ENCODE peak calls at places on chromosomes 6 and 20, in ten cellular contexts. L is effector CD4-positive, alpha-beta T cell; A is lower lobe of right lung; Q is germinal center; Y is PC-3; F is C1 segment of cervical spinal cord; N is HCEC 1CT; T is small intestine; X is stimulated activated naive CD8-positive, alpha-beta T cell treated with anti-CD3 and anti-CD28 coated beads, Interleukin-15, amount 100 ng/mL, for 72 hours; E is LoVo. M is an unnamed sample.

GRCh38 chr6:52590634-52590985 is 13.8 kb upstream of the TRAM2 start:
- DNase-seq in L (no peak), A (no peak), Q (no peak), Y (no peak), F (no peak), N (peak), T (no peak), X (no peak), E (no peak), M (no peak)

GRCh38 chr6:137571854-137572253 is 77.7 kb upstream of the OLIG3 start:
- DNase-seq in L (peak), A (no peak), Q (peak), Y (peak), F (no peak), N (no peak), T (peak), X (peak), E (peak), M (peak)

GRCh38 chr6:113211185-113211584 is 646.0 kb upstream of the MARCKS start:
- DNase-seq in L (no peak), A (no peak), Q (no peak), Y (no peak), F (no peak), N (no peak), T (no peak), X (no peak), E (no peak), M (no peak)

GRCh38 chr6:20681243-20681684 is 147.0 kb downstream of the CDKAL1 start:
- DNase-seq in L (no peak), A (no peak), Q (no peak), Y (no peak), F (no peak), N (no peak), T (no peak), X (no peak), E (no peak), M (no peak)

GRCh38 chr6:39051399-39052122 is 3.0 kb downstream of the GLP1R start:
- DNase-seq in L (no peak), A (no peak), Q (no peak), Y (peak), F (no peak), N (no peak), T (no peak), X (no peak), E (no peak), M (no peak)

GRCh38 chr6:120077489-120077888 is 727.9 kb upstream of the MAN1A1 start:
- DNase-seq in L (no peak), A (no peak), Q (no peak), Y (peak), F (no peak), N (no peak), T (no peak), X (no peak), E (peak), M (peak)

GRCh38 chr20:5434116-5434515 is 117.4 kb upstream of the PROKR2 start:
- DNase-seq in L (no peak), A (no peak), Q (no peak), Y (no peak), F (no peak), N (no peak), T (no peak), X (no peak), E (no peak), M (no peak)

GRCh38 chr20:38883981-38884733 is 42.1 kb upstream of the FAM83D start:
- DNase-seq in L (no peak), A (no peak), Q (no peak), Y (no peak), F (no peak), N (no peak), T (no peak), X (no peak), E (no peak), M (no peak)

GRCh38 chr20:21490105-21490504 is 23.8 kb downstream of the NKX2-2 start:
- DNase-seq in L (no peak), A (no peak), Q (no peak), Y (peak), F (no peak), N (peak), T (no peak), X (no peak), E (no peak), M (peak)

GRCh38 chr6:29629571-29629970 is 3.4 kb downstream of the GABBR1 start:
- DNase-seq in L (no peak), A (no peak), Q (no peak), Y (no peak), F (no peak), N (no peak), T (no peak), X (no peak), E (no peak), M (no peak)

GRCh38 chr20:64107736-64108457 is 532 bp upstream of the NPBWR2 start:
- DNase-seq in L (no peak), A (peak), Q (peak), Y (no peak), F (no peak), N (no peak), T (no peak), X (no peak), E (no peak), M (no peak)

GRCh38 chr6:142845624-142846458 is 99.1 kb downstream of the HIVEP2 start:
- DNase-seq in L (peak), A (peak), Q (peak), Y (peak), F (peak), N (peak), T (peak), X (peak), E (peak), M (peak)

GRCh38 chr6:12170351-12171079 is 119.6 kb upstream of the EDN1 start:
- DNase-seq in L (no peak), A (no peak), Q (no peak), Y (no peak), F (no peak), N (no peak), T (no peak), X (no peak), E (no peak), M (no peak)

GRCh38 chr20:45998337-45998736 is 10.4 kb upstream of the MMP9 start:
- DNase-seq in L (no peak), A (peak), Q (no peak), Y (no peak), F (peak), N (no peak), T (no peak), X (no peak), E (no peak), M (no peak)

GRCh38 chr20:46027245-46027853 is 1.7 kb upstream of the SLC12A5 start:
- DNase-seq in L (peak), A (no peak), Q (peak), Y (peak), F (no peak), N (no peak), T (no peak), X (no peak), E (peak), M (peak)

GRCh38 chr20:4040283-4041179 is 25.2 kb upstream of the RNF24 start:
- DNase-seq in L (no peak), A (peak), Q (no peak), Y (peak), F (no peak), N (no peak), T (peak), X (no peak), E (no peak), M (peak)

GRCh38 chr6:27031302-27031701 is 216.2 kb upstream of the PRSS16 start:
- DNase-seq in L (no peak), A (no peak), Q (no peak), Y (peak), F (no peak), N (no peak), T (no peak), X (no peak), E (no peak), M (no peak)

GRCh38 chr6:126743051-126743450 is 375.4 kb upstream of the RSPO3 start:
- DNase-seq in L (no peak), A (no peak), Q (no peak), Y (no peak), F (no peak), N (no peak), T (no peak), X (no peak), E (no peak), M (no peak)

GRCh38 chr6:1296542-1296941 is 15.4 kb upstream of the FOXQ1 start:
- DNase-seq in L (no peak), A (no peak), Q (no peak), Y (peak), F (no peak), N (peak), T (no peak), X (no peak), E (no peak), M (peak)

GRCh38 chr20:50034567-50035170 is 51.9 kb downstream of the SNAI1 start:
- DNase-seq in L (no peak), A (no peak), Q (no peak), Y (peak), F (no peak), N (no peak), T (no peak), X (no peak), E (no peak), M (peak)

GRCh38 chr20:23193985-23194384 is 107.9 kb upstream of the CD93 start:
- DNase-seq in L (no peak), A (no peak), Q (no peak), Y (no peak), F (no peak), N (no peak), T (no peak), X (no peak), E (no peak), M (no peak)

GRCh38 chr6:141464490-141464889 is 668.2 kb upstream of the GJE1 start:
- DNase-seq in L (peak), A (no peak), Q (no peak), Y (peak), F (no peak), N (peak), T (peak), X (no peak), E (no peak), M (peak)

GRCh38 chr6:78570044-78570443 is 297.3 kb upstream of the IRAK1BP1 start:
- DNase-seq in L (no peak), A (no peak), Q (no peak), Y (no peak), F (no peak), N (no peak), T (no peak), X (no peak), E (no peak), M (no peak)

GRCh38 chr6:135465307-135465706 is 32.2 kb downstream of the AHI1 start:
- DNase-seq in L (no peak), A (no peak), Q (peak), Y (no peak), F (no peak), N (no peak), T (no peak), X (no peak), E (no peak), M (no peak)

GRCh38 chr6:26032387-26033131 is 54.7 kb upstream of the HFE start:
- DNase-seq in L (peak), A (no peak), Q (peak), Y (peak), F (no peak), N (peak), T (no peak), X (peak), E (no peak), M (no peak)

GRCh38 chr20:45968801-45969711 is 2.9 kb downstream of the ZNF335 start:
- DNase-seq in L (no peak), A (peak), Q (no peak), Y (no peak), F (no peak), N (peak), T (no peak), X (no peak), E (no peak), M (no peak)

GRCh38 chr6:119449253-119450156 is 99.9 kb upstream of the MAN1A1 start:
- DNase-seq in L (no peak), A (no peak), Q (no peak), Y (no peak), F (no peak), N (no peak), T (peak), X (no peak), E (no peak), M (no peak)

GRCh38 chr6:53765270-53765669 is 29.5 kb upstream of the LRRC1 start:
- DNase-seq in L (no peak), A (no peak), Q (no peak), Y (no peak), F (no peak), N (no peak), T (no peak), X (no peak), E (peak), M (no peak)

GRCh38 chr6:78850621-78851020 is 16.7 kb upstream of the IRAK1BP1 start:
- DNase-seq in L (no peak), A (no peak), Q (no peak), Y (no peak), F (no peak), N (peak), T (no peak), X (no peak), E (no peak), M (no peak)

GRCh38 chr6:127119361-127120108 is 1.1 kb downstream of the RSPO3 start:
- DNase-seq in L (no peak), A (peak), Q (peak), Y (no peak), F (no peak), N (no peak), T (no peak), X (peak), E (no peak), M (no peak)

GRCh38 chr20:57061058-57061900 is 205.2 kb downstream of the BMP7 start:
- DNase-seq in L (no peak), A (no peak), Q (no peak), Y (peak), F (no peak), N (no peak), T (no peak), X (no peak), E (no peak), M (peak)

GRCh38 chr6:33123732-33124524 is 48.1 kb downstream of the HLA-DPB1 start:
- DNase-seq in L (no peak), A (no peak), Q (no peak), Y (peak), F (no peak), N (peak), T (peak), X (peak), E (peak), M (peak)

GRCh38 chr20:44342240-44342639 is 5.4 kb downstream of the R3HDML start:
- DNase-seq in L (no peak), A (no peak), Q (no peak), Y (no peak), F (no peak), N (no peak), T (no peak), X (no peak), E (no peak), M (no peak)

GRCh38 chr20:41169184-41169690 is 31.9 kb downstream of the PLCG1 start:
- DNase-seq in L (no peak), A (no peak), Q (no peak), Y (no peak), F (no peak), N (no peak), T (no peak), X (no peak), E (no peak), M (no peak)

GRCh38 chr20:41041693-41042092 is 13.1 kb downstream of the TOP1 start:
- DNase-seq in L (no peak), A (no peak), Q (no peak), Y (no peak), F (no peak), N (no peak), T (no peak), X (no peak), E (no peak), M (no peak)

GRCh38 chr6:6890400-6890858 is 217.3 kb upstream of the RREB1 start:
- DNase-seq in L (no peak), A (no peak), Q (no peak), Y (no peak), F (no peak), N (no peak), T (peak), X (no peak), E (no peak), M (no peak)

GRCh38 chr6:90190181-90190580 is 106.5 kb downstream of the BACH2 start:
- DNase-seq in L (no peak), A (no peak), Q (no peak), Y (no peak), F (no peak), N (no peak), T (no peak), X (no peak), E (no peak), M (no peak)

GRCh38 chr6:78243519-78243918 is 590.7 kb downstream of the MEI4 start:
- DNase-seq in L (no peak), A (no peak), Q (no peak), Y (peak), F (no peak), N (no peak), T (no peak), X (no peak), E (peak), M (peak)